ENCODE peak calls at places on chromosomes 4 and X, in four cellular contexts. L is GM12878, Z is A549, K is HepG2. W is an unnamed sample.

GRCh38 chrX:15336023-15336413 is 695 bp upstream of the PIGA start:
- DNase-seq in L (no peak), Z (peak), K (no peak), W (peak)

GRCh38 chrX:132023896-132024386 is 839 bp downstream of the STK26 start:
- DNase-seq in L (no peak), Z (peak), K (no peak), W (no peak)

GRCh38 chr4:8694226-8694625 is 101.7 kb downstream of the CPZ start:
- DNase-seq in L (no peak), Z (no peak), K (no peak), W (peak)

GRCh38 chrX:72094894-72095293 is 36.8 kb downstream of the RTL5 start:
- DNase-seq in L (no peak), Z (no peak), K (no peak), W (peak)

GRCh38 chr4:139509727-139510410 is 46.1 kb downstream of the SETD7 start:
- DNase-seq in L (no peak), Z (no peak), K (peak), W (no peak)

GRCh38 chr4:98663226-98664006 is 5.0 kb upstream of the TSPAN5 start:
- DNase-seq in L (peak), Z (no peak), K (no peak), W (no peak)

GRCh38 chr4:152075253-152075928 is 314.6 kb upstream of the GATB start:
- DNase-seq in L (no peak), Z (no peak), K (no peak), W (no peak)

GRCh38 chr4:99117876-99118693 is 26.0 kb downstream of the ADH4 start:
- DNase-seq in L (no peak), Z (no peak), K (peak), W (peak)

GRCh38 chr4:15695240-15695699 is 7.6 kb upstream of the BST1 start:
- DNase-seq in L (no peak), Z (peak), K (no peak), W (no peak)

GRCh38 chr4:171203425-171203824 is 609.8 kb upstream of the GALNTL6 start:
- DNase-seq in L (no peak), Z (no peak), K (no peak), W (no peak)

GRCh38 chr4:140239311-140239710 is 85.3 kb upstream of the MAML3 start:
- DNase-seq in L (no peak), Z (no peak), K (no peak), W (no peak)

GRCh38 chrX:150364347-150365050 is 1.4 kb downstream of the MAMLD1 start:
- DNase-seq in L (no peak), Z (no peak), K (no peak), W (peak)

GRCh38 chrX:135596495-135596894 is 76.0 kb downstream of the INTS6L start:
- DNase-seq in L (no peak), Z (peak), K (peak), W (peak)

GRCh38 chr4:47566566-47566965 is 81.5 kb downstream of the ATP10D start:
- DNase-seq in L (no peak), Z (no peak), K (no peak), W (no peak)

DNA sequence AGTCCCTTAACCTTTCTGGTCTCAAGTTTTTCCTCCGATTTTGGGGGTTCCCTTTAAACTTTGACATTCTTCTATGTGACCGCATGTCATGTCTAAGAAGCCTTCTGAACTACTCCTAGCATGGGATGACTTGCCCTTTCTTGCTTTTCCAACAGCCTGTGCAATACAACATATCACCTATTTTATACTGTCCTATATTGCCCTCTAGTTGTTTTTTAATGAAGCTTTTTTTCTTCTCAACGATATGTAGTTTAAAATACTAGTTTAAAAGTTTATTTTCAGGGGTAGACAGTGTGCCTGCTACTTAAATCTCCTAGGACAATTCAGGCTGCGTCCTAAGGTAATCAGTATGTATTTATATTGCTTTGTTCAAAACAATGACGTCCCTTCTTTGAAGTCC is 1.0 kb upstream of the IGBP1 start:
- DNase-seq in L (no peak), Z (no peak), K (no peak), W (no peak)
- TF ChIP-seq SMC3 in L (no peak), Z (no peak), K (no peak), W (no peak)

DNA sequence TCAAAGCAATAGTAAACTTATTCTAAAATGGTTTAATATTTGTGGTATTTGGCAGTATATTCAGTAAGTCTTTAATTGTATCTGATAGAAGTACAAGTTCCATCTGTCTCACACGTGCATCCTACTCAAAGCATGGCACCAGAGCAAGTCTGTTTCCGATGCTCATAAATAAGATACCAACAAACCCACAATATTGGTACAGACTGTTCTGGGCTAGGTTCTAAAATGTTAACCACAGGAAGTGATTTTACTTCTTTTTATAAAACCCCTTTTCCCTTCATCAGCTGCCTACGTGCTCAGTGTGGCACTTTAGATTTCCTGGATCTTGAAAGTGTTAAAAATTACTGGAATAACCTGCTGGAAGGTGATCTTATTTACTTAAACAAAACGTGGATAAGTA is 165.1 kb downstream of the CFAP299 start:
- DNase-seq in L (no peak), Z (no peak), K (no peak), W (no peak)
- TF ChIP-seq PBX3 in L (no peak), Z (no peak), K (no peak), W (no peak)

GRCh38 chr4:128329638-128330037 is 42.0 kb upstream of the PGRMC2 start:
- DNase-seq in L (no peak), Z (no peak), K (no peak), W (no peak)
- TF ChIP-seq SMC3 in L (no peak), Z (no peak), K (no peak), W (no peak)

GRCh38 chr4:175325230-175325629 is 407.1 kb downstream of the ADAM29 start:
- DNase-seq in L (no peak), Z (no peak), K (no peak), W (no peak)
- TF ChIP-seq PBX3 in L (no peak), Z (no peak), K (no peak), W (no peak)

GRCh38 chrX:19882066-19882775 is 5.2 kb downstream of the SH3KBP1 start:
- DNase-seq in L (no peak), Z (no peak), K (no peak), W (no peak)
- TF ChIP-seq SMC3 in L (no peak), Z (no peak), K (no peak), W (no peak)

DNA sequence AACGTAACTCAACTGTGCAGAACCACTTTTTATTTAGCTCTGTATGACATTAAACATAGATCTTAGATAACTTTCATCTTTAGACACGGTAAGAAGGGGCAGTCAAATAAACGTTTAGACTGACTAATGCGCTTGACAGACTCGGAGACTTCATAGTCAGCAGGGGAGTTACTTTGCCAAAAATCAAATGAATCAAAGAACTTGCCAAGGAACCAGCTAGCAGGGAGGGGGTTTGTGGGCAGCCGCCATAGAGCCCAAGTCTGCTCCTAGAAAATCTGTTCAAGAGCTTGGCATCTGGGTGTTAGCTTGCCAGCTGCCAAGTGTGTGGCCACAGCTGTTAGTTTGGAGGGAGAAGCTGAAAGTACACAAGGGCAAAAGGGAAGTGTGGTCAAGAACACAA is 182.7 kb upstream of the GRID2 start:
- DNase-seq in L (no peak), Z (no peak), K (no peak), W (no peak)
- TF ChIP-seq PBX3 in L (no peak), Z (no peak), K (no peak), W (no peak)

DNA sequence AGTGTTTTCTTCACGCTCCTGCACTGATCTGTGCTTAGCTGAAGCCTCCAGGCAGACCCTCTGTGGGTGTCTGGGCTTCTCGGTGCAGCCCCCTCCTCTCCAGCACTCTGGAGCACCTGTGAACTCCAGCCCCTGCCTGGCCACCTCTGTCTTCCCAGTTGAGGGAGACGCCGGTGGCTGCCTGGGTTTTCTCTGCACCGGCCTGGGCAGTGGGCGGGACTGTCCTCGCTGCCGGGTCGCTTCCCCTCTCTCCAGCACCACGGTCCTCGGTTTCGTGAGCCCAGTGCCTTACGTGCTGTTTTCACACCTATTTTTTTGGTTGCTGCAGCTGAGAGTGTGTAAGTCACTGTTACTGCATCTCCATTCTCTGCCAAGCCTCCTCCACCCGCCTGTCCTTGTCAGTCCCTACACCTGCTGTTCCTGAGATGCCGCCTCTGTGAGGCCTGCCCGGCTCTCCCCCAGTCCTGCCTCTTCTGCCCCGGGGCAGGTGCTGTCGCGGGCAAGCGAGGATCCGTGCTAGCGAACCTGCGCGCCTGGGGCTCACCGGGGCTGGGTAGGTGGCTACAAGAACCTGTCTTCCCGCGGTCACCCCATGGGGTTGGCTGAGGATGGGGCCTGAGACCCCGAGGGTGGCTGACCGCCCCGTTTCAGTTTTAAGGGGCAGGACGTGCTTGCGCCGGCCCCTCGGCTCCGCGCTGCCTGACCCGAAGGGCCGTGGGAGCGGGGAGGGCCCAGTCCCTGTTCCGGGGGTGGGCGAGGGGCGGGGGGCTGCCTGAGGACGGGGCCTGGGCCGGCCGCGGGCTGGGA is 2.4 kb upstream of the FGFRL1 start:
- DNase-seq in L (no peak), Z (no peak), K (no peak), W (no peak)
- TF ChIP-seq SMC3 in L (no peak), Z (no peak), K (no peak), W (no peak)

W was measured in SK-N-SH.